ENCODE peak calls at places on chromosomes 6 and 20, in nine cellular contexts. D is left lung; O is HCT116; G is psoas muscle; A is fibroblast of lung; V is spleen; U is Karpas-422; W is effector memory CD4-positive, alpha-beta T cell; E is cardiac muscle cell. T is an unnamed sample.

GRCh38 chr6:30837432-30837831 is 46.9 kb upstream of the DDR1 start:
- DNase-seq in V (no peak), O (no peak), U (no peak), A (no peak), E (no peak), D (no peak), W (no peak), G (no peak), T (no peak)

GRCh38 chr20:32885201-32885600 is 26.5 kb downstream of the EFCAB8 start:
- DNase-seq in D (no peak), A (no peak), O (no peak), W (no peak), E (no peak), V (no peak), G (no peak), U (no peak), T (no peak)

GRCh38 chr6:155103816-155104366 is 108.8 kb downstream of the TIAM2 start:
- DNase-seq in A (no peak), V (no peak), U (no peak), W (no peak), G (no peak), O (no peak), D (no peak), E (no peak), T (peak; percentile 47)

GRCh38 chr6:26553739-26554668 is 15.8 kb downstream of the HMGN4 start:
- DNase-seq in O (peak; percentile 81), U (peak; percentile 93), E (peak; percentile 74), V (peak; percentile 80), D (peak; percentile 70), A (peak; percentile 93), G (peak; percentile 81), W (peak; percentile 70), T (peak; percentile 94)

GRCh38 chr20:891121-892080 is 24.7 kb downstream of the ANGPT4 start:
- DNase-seq in O (no peak), U (peak; percentile 45), A (no peak), E (no peak), D (no peak), W (no peak), V (peak; percentile 52), G (peak; percentile 87), T (no peak)

GRCh38 chr20:12358006-12358654 is 440.4 kb downstream of the BTBD3 start:
- DNase-seq in W (no peak), O (no peak), G (no peak), A (no peak), D (no peak), V (no peak), U (no peak), E (peak; percentile 15), T (peak; percentile 65)

GRCh38 chr6:34322732-34323131 is 69.7 kb downstream of the NUDT3 start:
- DNase-seq in U (no peak), O (no peak), G (no peak), V (no peak), D (no peak), A (no peak), E (no peak), W (no peak), T (no peak)

GRCh38 chr6:33207569-33208088 is 671 bp upstream of the RING1 start:
- DNase-seq in U (peak; percentile 69), V (peak; percentile 85), W (peak; percentile 21), G (peak; percentile 71), D (no peak), E (peak; percentile 69), A (peak; percentile 57), O (no peak), T (peak; percentile 78)

GRCh38 chr6:1911476-1911875 is 301.8 kb downstream of the FOXC1 start:
- DNase-seq in E (no peak), G (no peak), D (no peak), O (no peak), A (peak; percentile 29), U (no peak), W (no peak), V (no peak), T (no peak)

GRCh38 chr6:110800181-110800838 is 15.0 kb downstream of the CDK19 start:
- DNase-seq in E (no peak), U (no peak), A (no peak), V (no peak), G (no peak), O (no peak), W (no peak), D (no peak), T (no peak)

GRCh38 chr6:11149551-11149950 is 38.0 kb upstream of the ERVFRD-1 start:
- DNase-seq in V (no peak), G (no peak), D (no peak), O (no peak), E (no peak), A (no peak), W (no peak), U (no peak), T (no peak)

GRCh38 chr6:64973142-64973541 is 733.9 kb downstream of the EYS start:
- DNase-seq in G (no peak), A (no peak), W (no peak), V (no peak), D (no peak), O (no peak), E (no peak), U (no peak), T (no peak)

GRCh38 chr6:29792123-29793035 is 35.2 kb upstream of the HLA-G start:
- DNase-seq in D (peak; percentile 76), W (peak; percentile 68), E (peak; percentile 16), U (no peak), O (no peak), G (peak; percentile 78), V (peak; percentile 91), A (no peak), T (peak; percentile 90)

GRCh38 chr6:30979076-30979475 is 4.4 kb upstream of the MUC21 start:
- DNase-seq in O (no peak), W (no peak), U (no peak), G (no peak), V (no peak), D (no peak), A (no peak), E (no peak), T (no peak)

GRCh38 chr20:16025084-16025483 is 548.2 kb downstream of the KIF16B start:
- DNase-seq in G (no peak), E (no peak), D (no peak), O (no peak), U (no peak), V (no peak), W (no peak), A (no peak), T (no peak)
- H3K9me3 ChIP-seq in G (no peaks in the 10 kb centered on the region), E (no peaks in the 10 kb centered on the region), D (no peaks in the 10 kb centered on the region), O (peaks cover 13% of the 10 kb centered on the region), U (no peaks in the 10 kb centered on the region), V (no peaks in the 10 kb centered on the region), W (no peaks in the 10 kb centered on the region), A (no peaks in the 10 kb centered on the region), T (no peaks in the 10 kb centered on the region)

GRCh38 chr6:142698751-142699150 is 246.2 kb downstream of the HIVEP2 start:
- DNase-seq in W (no peak), U (no peak), V (no peak), G (no peak), D (no peak), O (peak; percentile 10), A (no peak), E (no peak), T (peak; percentile 59)

GRCh38 chr6:142700676-142701185 is 244.2 kb downstream of the HIVEP2 start:
- DNase-seq in U (no peak), E (no peak), O (no peak), G (no peak), A (peak; percentile 18), V (no peak), W (no peak), D (no peak), T (no peak)

GRCh38 chr6:142699391-142699790 is 245.6 kb downstream of the HIVEP2 start:
- DNase-seq in O (no peak), E (no peak), D (no peak), G (no peak), U (no peak), A (no peak), W (no peak), V (no peak), T (no peak)

GRCh38 chr6:142697912-142698311 is 247.1 kb downstream of the HIVEP2 start:
- DNase-seq in W (no peak), O (no peak), U (no peak), G (no peak), A (no peak), D (no peak), V (no peak), E (peak; percentile 17), T (no peak)

DNA sequence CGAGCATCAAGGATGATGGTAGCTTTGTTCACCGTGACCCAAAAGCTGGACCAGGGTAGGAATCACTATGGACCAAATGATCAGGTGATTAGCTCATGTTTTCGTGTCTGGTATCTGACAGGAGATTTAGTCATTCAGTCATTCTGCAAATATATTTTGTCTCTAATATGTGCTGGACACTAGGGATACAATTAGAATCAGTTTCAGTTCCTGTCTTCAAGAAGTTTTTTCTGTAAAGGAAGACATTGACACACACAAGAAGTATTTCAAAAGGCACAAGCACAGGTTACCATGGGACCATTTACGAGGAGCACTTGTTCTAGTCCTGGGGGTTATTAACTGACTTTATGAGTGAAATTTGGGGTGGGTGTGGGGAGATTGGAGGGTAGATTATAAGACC is 244.9 kb downstream of the HIVEP2 start:
- DNase-seq in O (no peak), U (no peak), G (no peak), V (no peak), W (no peak), A (no peak), E (no peak), D (no peak), T (no peak)
- H3K27ac ChIP-seq in O (no peak overlapping the region), U (no peak overlapping the region), G (no peak overlapping the region), V (no peak overlapping the region), W (no peak overlapping the region), A (no peak overlapping the region), E (no peak overlapping the region), D (no peak overlapping the region), T (no peak overlapping the region)

DNA sequence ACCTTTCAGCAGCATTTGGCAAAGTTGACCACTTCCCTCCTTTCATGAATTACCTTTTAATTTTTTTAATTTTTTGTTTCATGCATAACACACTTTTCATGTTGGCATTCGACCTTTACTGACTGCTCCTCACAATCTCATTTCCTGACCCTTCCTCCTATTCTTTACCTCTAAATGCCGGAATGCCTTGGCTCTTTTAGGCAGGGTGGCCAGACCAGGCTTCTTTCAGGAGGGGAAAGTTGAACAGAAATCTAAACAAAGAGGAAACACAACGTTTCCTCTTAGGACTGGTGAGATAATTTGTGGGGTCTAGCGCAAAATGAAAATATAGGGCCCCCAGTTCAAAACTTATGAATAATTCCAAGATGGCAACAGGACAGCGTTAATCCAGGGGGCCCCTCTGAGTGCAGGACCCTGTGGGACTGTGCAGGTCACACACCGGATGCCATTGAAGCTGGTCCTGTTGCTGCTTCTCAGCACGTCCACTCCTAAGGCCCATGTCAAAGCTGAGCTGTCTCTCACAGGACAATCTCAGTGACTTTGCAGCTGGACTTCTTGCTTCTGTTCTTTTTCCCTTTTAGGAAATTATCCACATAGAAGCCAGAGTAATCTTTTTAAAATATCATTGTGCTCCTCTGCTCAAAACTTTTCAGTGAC is 313.8 kb downstream of the HDGFL1 start:
- DNase-seq in V (no peak), O (no peak), A (no peak), U (no peak), D (no peak), W (no peak), G (no peak), E (no peak), T (no peak)
- H3K9me3 ChIP-seq in V (no peaks in the 10 kb centered on the region), O (no peaks in the 10 kb centered on the region), A (no peaks in the 10 kb centered on the region), U (no peaks in the 10 kb centered on the region), D (no peaks in the 10 kb centered on the region), W (no peaks in the 10 kb centered on the region), G (no peaks in the 10 kb centered on the region), E (no peaks in the 10 kb centered on the region), T (no peaks in the 10 kb centered on the region)

DNA sequence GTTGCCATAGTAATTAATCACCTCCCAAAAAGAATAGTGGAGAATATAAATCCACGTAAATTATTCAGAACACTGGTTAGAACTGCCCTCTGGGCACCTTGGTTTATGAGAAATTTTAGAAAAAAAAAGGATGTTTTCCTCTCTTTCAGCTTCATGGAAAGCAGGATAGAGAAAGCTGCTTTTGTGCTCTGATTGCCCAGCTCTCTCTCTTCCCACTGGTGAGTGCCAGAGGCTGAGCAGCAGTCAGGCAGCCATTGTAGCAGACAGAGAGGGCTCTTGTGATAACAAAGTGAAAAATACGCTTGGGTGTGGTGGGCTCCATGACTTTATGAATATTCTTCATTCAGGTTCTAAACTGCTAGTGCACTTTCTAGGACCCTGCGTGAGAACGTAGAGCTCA is 26.4 kb downstream of the SLC35F1 start:
- DNase-seq in D (no peak), G (no peak), W (no peak), O (no peak), E (peak; percentile 33), U (no peak), V (no peak), A (no peak), T (no peak)
- H3K27ac ChIP-seq in D (no peak overlapping the region), G (no peak overlapping the region), W (no peak overlapping the region), O (no peak overlapping the region), E (no peak overlapping the region), U (no peak overlapping the region), V (no peak overlapping the region), A (no peak overlapping the region), T (peak overlapping the region; percentile 50)